ENCODE peak calls at places on chromosome 20, in nine cellular contexts. J, S, L, V, R, U, E, A and G are unnamed samples.

GRCh38 chr20:38178581-38178980 is 13.5 kb upstream of the TGM2 start:
- DNase-seq in J (no peak), U (no peak), E (no peak), S (no peak), A (no peak), L (no peak), R (no peak), V (no peak), G (no peak)

GRCh38 chr20:34530342-34530741 is 14.1 kb downstream of the DYNLRB1 start:
- DNase-seq in R (no peak), V (no peak), E (no peak), A (no peak), J (no peak), S (no peak), U (no peak), L (no peak), G (no peak)

GRCh38 chr20:9066196-9066595 is 2.7 kb upstream of the PLCB4 start:
- DNase-seq in A (no peak), E (no peak), R (no peak), L (no peak), U (no peak), S (no peak), J (no peak), V (no peak), G (no peak)

GRCh38 chr20:50690562-50690978 is 772 bp downstream of the RIPOR3 start:
- DNase-seq in L (no peak), V (no peak), U (no peak), R (no peak), J (no peak), E (no peak), S (no peak), A (no peak), G (no peak)

GRCh38 chr20:63951398-63952209 is 4.6 kb downstream of the UCKL1 start:
- DNase-seq in J (no peak), A (no peak), S (no peak), U (no peak), L (no peak), R (no peak), V (no peak), E (peak), G (no peak)

GRCh38 chr20:63351811-63352591 is 9.1 kb downstream of the CHRNA4 start:
- DNase-seq in S (no peak), V (no peak), L (no peak), J (no peak), U (no peak), E (no peak), A (no peak), R (no peak), G (no peak)

GRCh38 chr20:46811328-46812084 is 83.1 kb upstream of the EYA2 start:
- DNase-seq in A (no peak), U (no peak), S (no peak), R (no peak), J (no peak), E (no peak), V (peak), L (no peak), G (peak)

GRCh38 chr20:62740286-62741141 is 31.9 kb downstream of the NTSR1 start:
- DNase-seq in U (no peak), R (peak), A (peak), E (no peak), L (peak), J (peak), V (no peak), S (peak), G (no peak)

GRCh38 chr20:11182715-11183114 is 508.9 kb upstream of the JAG1 start:
- DNase-seq in U (no peak), R (no peak), L (no peak), S (peak), A (no peak), J (peak), E (no peak), V (no peak), G (no peak)

GRCh38 chr20:63037669-63038268 is 31.0 kb upstream of the BHLHE23 start:
- DNase-seq in R (no peak), V (no peak), U (no peak), L (no peak), A (no peak), J (no peak), E (no peak), S (no peak), G (no peak)

GRCh38 chr20:13857304-13857703 is 72.5 kb downstream of the NDUFAF5 start:
- DNase-seq in L (no peak), A (no peak), J (peak), R (no peak), U (no peak), V (peak), S (no peak), E (peak), G (peak)

GRCh38 chr20:41140226-41141133 is 3.1 kb downstream of the PLCG1 start:
- DNase-seq in U (no peak), E (no peak), L (no peak), J (no peak), S (no peak), R (no peak), V (no peak), A (no peak), G (no peak)

GRCh38 chr20:2751868-2752630 is 48.4 kb downstream of the CPXM1 start:
- DNase-seq in L (peak), V (no peak), J (peak), R (peak), U (peak), A (no peak), E (no peak), S (peak), G (no peak)

GRCh38 chr20:50260480-50261221 is 70.0 kb downstream of the CEBPB start:
- DNase-seq in U (no peak), R (no peak), A (peak), S (peak), E (no peak), J (no peak), L (no peak), V (peak), G (no peak)

GRCh38 chr20:35902545-35902941 is 51.8 kb downstream of the SCAND1 start:
- DNase-seq in U (no peak), J (no peak), R (no peak), L (no peak), E (no peak), A (no peak), V (no peak), S (no peak), G (no peak)

GRCh38 chr20:38369387-38369786 is 23.1 kb downstream of the LBP start:
- DNase-seq in U (no peak), E (no peak), R (no peak), A (peak), S (peak), V (no peak), L (no peak), J (no peak), G (no peak)

GRCh38 chr20:16265334-16265733 is 307.9 kb downstream of the KIF16B start:
- DNase-seq in A (no peak), R (no peak), L (no peak), U (no peak), J (no peak), E (no peak), S (no peak), V (no peak), G (peak)

GRCh38 chr20:18639501-18639979 is 51.7 kb downstream of the DTD1 start:
- DNase-seq in V (no peak), L (no peak), R (no peak), A (no peak), S (peak), E (no peak), J (no peak), U (no peak), G (no peak)

GRCh38 chr20:37202267-37202943 is 23.1 kb upstream of the MROH8 start:
- DNase-seq in A (peak), V (no peak), J (peak), S (peak), U (no peak), E (no peak), R (no peak), L (peak), G (no peak)

GRCh38 chr20:3510110-3510509 is 39.3 kb downstream of the ATRN start:
- DNase-seq in R (no peak), S (no peak), L (no peak), A (no peak), U (no peak), V (no peak), E (no peak), J (no peak), G (no peak)

GRCh38 chr20:38073307-38074010 is 39.9 kb downstream of the RPRD1B start:
- DNase-seq in J (peak), V (no peak), U (peak), A (peak), E (peak), L (peak), R (no peak), S (no peak), G (no peak)

GRCh38 chr20:56630506-56631317 is 1.6 kb downstream of the TFAP2C start:
- DNase-seq in R (no peak), E (no peak), L (no peak), U (no peak), J (peak), A (no peak), V (no peak), S (no peak), G (peak)

GRCh38 chr20:56843817-56844216 is 214.7 kb downstream of the TFAP2C start:
- DNase-seq in V (no peak), E (no peak), R (no peak), A (peak), S (no peak), U (no peak), L (no peak), J (no peak), G (no peak)

GRCh38 chr20:1946762-1947534 is 46.9 kb downstream of the PDYN start:
- DNase-seq in E (no peak), V (no peak), U (no peak), L (no peak), J (no peak), S (peak), A (no peak), R (no peak), G (no peak)

GRCh38 chr20:58464838-58465237 is 50.4 kb downstream of the APCDD1L start:
- DNase-seq in L (no peak), U (no peak), V (no peak), E (no peak), J (no peak), S (no peak), A (no peak), R (no peak), G (no peak)

GRCh38 chr20:53660078-53660909 is 66.7 kb upstream of the ZNF217 start:
- DNase-seq in J (peak), U (no peak), E (peak), L (peak), V (no peak), A (no peak), S (no peak), R (no peak), G (no peak)

GRCh38 chr20:51943761-51944160 is 141.4 kb upstream of the SALL4 start:
- DNase-seq in S (no peak), L (no peak), V (no peak), R (no peak), J (no peak), A (no peak), E (no peak), U (no peak), G (no peak)

GRCh38 chr20:24718696-24719095 is 230.4 kb upstream of the CST7 start:
- DNase-seq in J (no peak), V (peak), R (no peak), A (peak), L (no peak), E (no peak), S (no peak), U (peak), G (peak)

GRCh38 chr20:62020935-62021701 is 44.6 kb downstream of the TAF4 start:
- DNase-seq in R (no peak), A (no peak), E (peak), U (no peak), V (no peak), S (no peak), J (peak), L (no peak), G (no peak)

GRCh38 chr20:32034581-32035397 is 17.3 kb upstream of the HCK start:
- DNase-seq in U (no peak), V (no peak), R (no peak), S (peak), E (no peak), L (no peak), A (no peak), J (no peak), G (no peak)

GRCh38 chr20:1816384-1817381 is 78.5 kb upstream of the SIRPA start:
- DNase-seq in A (peak), E (peak), V (no peak), L (peak), R (no peak), S (peak), U (peak), J (peak), G (peak)

GRCh38 chr20:7152071-7152470 is 384.6 kb downstream of the BMP2 start:
- DNase-seq in S (no peak), R (no peak), E (no peak), J (no peak), L (no peak), U (no peak), V (no peak), A (no peak), G (no peak)

GRCh38 chr20:40525356-40525755 is 163.7 kb downstream of the MAFB start:
- DNase-seq in U (no peak), E (no peak), R (no peak), A (peak), L (no peak), J (no peak), V (no peak), S (no peak), G (no peak)

GRCh38 chr20:57335392-57335791 is 5.8 kb downstream of the SPO11 start:
- DNase-seq in L (no peak), V (no peak), R (no peak), A (peak), S (no peak), E (no peak), J (no peak), U (no peak), G (no peak)

GRCh38 chr20:54646156-54646517 is 170.7 kb downstream of the DOK5 start:
- DNase-seq in J (no peak), A (no peak), R (no peak), U (no peak), S (no peak), L (no peak), V (no peak), E (no peak), G (no peak)

GRCh38 chr20:14729390-14729789 is 392.0 kb upstream of the FLRT3 start:
- DNase-seq in R (no peak), S (no peak), L (no peak), V (peak), U (no peak), J (no peak), E (no peak), A (no peak), G (no peak)

GRCh38 chr20:42604998-42605970 is 584.4 kb downstream of the PTPRT start:
- DNase-seq in E (no peak), S (no peak), V (no peak), R (no peak), J (no peak), A (no peak), U (peak), L (no peak), G (peak)